ENCODE peak calls at places on chromosomes 3 and 15, in five cellular contexts. One of them, this sample, is unnamed.

GRCh38 chr15:42199126-42199525 is 9.0 kb downstream of the VPS39 start:
- DNase-seq in Karpas-422: no peak
- DNase-seq in A549: no peak
- DNase-seq in lower lobe of right lung: no peak
- DNase-seq in aorta: no peak
- DNase-seq in this sample: no peak

GRCh38 chr15:91055548-91056331 is 33.3 kb upstream of the VPS33B start:
- DNase-seq in Karpas-422: peak; percentile 82
- DNase-seq in A549: peak; percentile 95
- DNase-seq in lower lobe of right lung: no peak
- DNase-seq in aorta: no peak
- DNase-seq in this sample: peak; percentile 40

GRCh38 chr3:23740517-23741402 is 65.0 kb upstream of the UBE2E1 start:
- DNase-seq in Karpas-422: no peak
- DNase-seq in A549: peak; percentile 72
- DNase-seq in lower lobe of right lung: peak; percentile 59
- DNase-seq in aorta: no peak
- DNase-seq in this sample: peak; percentile 62

GRCh38 chr3:97138914-97139541 is 324.6 kb downstream of the EPHA6 start:
- DNase-seq in Karpas-422: peak; percentile 55
- DNase-seq in A549: no peak
- DNase-seq in lower lobe of right lung: no peak
- DNase-seq in aorta: no peak
- DNase-seq in this sample: no peak

GRCh38 chr15:31268108-31268501 is 58.5 kb upstream of the KLF13 start:
- DNase-seq in Karpas-422: no peak
- DNase-seq in A549: no peak
- DNase-seq in lower lobe of right lung: peak; percentile 71
- DNase-seq in aorta: no peak
- DNase-seq in this sample: peak; percentile 49

GRCh38 chr3:124277516-124277890 is 285.6 kb upstream of the ROPN1 start:
- DNase-seq in Karpas-422: no peak
- DNase-seq in A549: no peak
- DNase-seq in lower lobe of right lung: no peak
- DNase-seq in aorta: peak; percentile 62
- DNase-seq in this sample: no peak

GRCh38 chr3:177190701-177191100 is 6.6 kb downstream of the TBL1XR1 start:
- DNase-seq in Karpas-422: no peak
- DNase-seq in A549: no peak
- DNase-seq in lower lobe of right lung: no peak
- DNase-seq in aorta: no peak
- DNase-seq in this sample: no peak

GRCh38 chr3:95356764-95357501 is 1294.1 kb downstream of the NSUN3 start:
- DNase-seq in Karpas-422: no peak
- DNase-seq in A549: no peak
- DNase-seq in lower lobe of right lung: no peak
- DNase-seq in aorta: no peak
- DNase-seq in this sample: no peak

GRCh38 chr15:51861557-51862350 is 32.3 kb downstream of the TMOD3 start:
- DNase-seq in Karpas-422: no peak
- DNase-seq in A549: no peak
- DNase-seq in lower lobe of right lung: no peak
- DNase-seq in aorta: no peak
- DNase-seq in this sample: no peak

GRCh38 chr3:52234516-52235447 is 4.2 kb downstream of the TWF2 start:
- DNase-seq in Karpas-422: no peak
- DNase-seq in A549: no peak
- DNase-seq in lower lobe of right lung: peak; percentile 35
- DNase-seq in aorta: peak; percentile 36
- DNase-seq in this sample: no peak

GRCh38 chr3:161412117-161412516 is 40.8 kb upstream of the SPTSSB start:
- DNase-seq in Karpas-422: no peak
- DNase-seq in A549: no peak
- DNase-seq in lower lobe of right lung: no peak
- DNase-seq in aorta: no peak
- DNase-seq in this sample: no peak

DNA sequence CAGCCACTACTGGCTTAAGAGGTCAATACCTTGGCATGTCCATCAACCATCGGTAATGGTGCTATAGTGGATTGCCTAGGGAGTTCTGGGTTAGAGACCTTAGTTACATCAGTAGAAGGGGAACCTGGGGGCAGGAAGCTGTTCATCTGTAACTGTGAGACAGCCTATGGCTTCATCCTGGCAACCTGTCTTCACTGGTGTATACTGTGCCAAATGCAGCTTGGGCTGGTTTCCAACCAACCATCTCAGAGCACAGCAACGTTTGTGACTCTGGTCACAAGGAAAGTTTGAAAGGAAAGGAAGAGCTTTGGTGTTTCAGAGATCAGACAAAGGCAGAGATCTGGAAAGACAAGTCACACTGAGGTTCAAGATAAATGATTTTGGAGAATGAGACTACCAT is 93.8 kb downstream of the TJP1 start:
- DNase-seq in Karpas-422: no peak
- DNase-seq in A549: no peak
- DNase-seq in lower lobe of right lung: no peak
- DNase-seq in aorta: no peak
- DNase-seq in this sample: no peak
- H3K4me1 ChIP-seq in Karpas-422: no peaks in the 10 kb centered on the region
- H3K4me1 ChIP-seq in A549: peaks cover 33% of the 10 kb centered on the region
- H3K4me1 ChIP-seq in lower lobe of right lung: no peaks in the 10 kb centered on the region
- H3K4me1 ChIP-seq in aorta: no peaks in the 10 kb centered on the region
- H3K4me1 ChIP-seq in this sample: no peaks in the 10 kb centered on the region

GRCh38 chr3:112637700-112638099 is 3.2 kb downstream of the CCDC80 start:
- DNase-seq in Karpas-422: no peak
- DNase-seq in A549: no peak
- DNase-seq in lower lobe of right lung: no peak
- DNase-seq in aorta: no peak
- DNase-seq in this sample: no peak
- H3K4me1 ChIP-seq in Karpas-422: peaks cover 2% of the 10 kb centered on the region
- H3K4me1 ChIP-seq in A549: peaks cover 49% of the 10 kb centered on the region
- H3K4me1 ChIP-seq in lower lobe of right lung: peaks cover 19% of the 10 kb centered on the region
- H3K4me1 ChIP-seq in aorta: peaks cover 2% of the 10 kb centered on the region
- H3K4me1 ChIP-seq in this sample: peaks cover 14% of the 10 kb centered on the region

GRCh38 chr3:159861369-159861987 is 127.2 kb upstream of the IL12A start:
- DNase-seq in Karpas-422: no peak
- DNase-seq in A549: no peak
- DNase-seq in lower lobe of right lung: no peak
- DNase-seq in aorta: no peak
- DNase-seq in this sample: no peak

GRCh38 chr3:159867372-159867771 is 121.3 kb upstream of the IL12A start:
- DNase-seq in Karpas-422: no peak
- DNase-seq in A549: no peak
- DNase-seq in lower lobe of right lung: no peak
- DNase-seq in aorta: no peak
- DNase-seq in this sample: no peak

GRCh38 chr3:159870723-159871122 is 117.9 kb upstream of the IL12A start:
- DNase-seq in Karpas-422: no peak
- DNase-seq in A549: no peak
- DNase-seq in lower lobe of right lung: no peak
- DNase-seq in aorta: no peak
- DNase-seq in this sample: no peak

GRCh38 chr3:159865042-159865579 is 123.5 kb upstream of the IL12A start:
- DNase-seq in Karpas-422: no peak
- DNase-seq in A549: no peak
- DNase-seq in lower lobe of right lung: no peak
- DNase-seq in aorta: no peak
- DNase-seq in this sample: no peak

GRCh38 chr3:159866201-159866746 is 122.4 kb upstream of the IL12A start:
- DNase-seq in Karpas-422: no peak
- DNase-seq in A549: no peak
- DNase-seq in lower lobe of right lung: no peak
- DNase-seq in aorta: no peak
- DNase-seq in this sample: no peak
- H3K4me1 ChIP-seq in Karpas-422: no peaks in the 10 kb centered on the region
- H3K4me1 ChIP-seq in A549: peaks cover 34% of the 10 kb centered on the region
- H3K4me1 ChIP-seq in lower lobe of right lung: peaks cover 22% of the 10 kb centered on the region
- H3K4me1 ChIP-seq in aorta: peaks cover 2% of the 10 kb centered on the region
- H3K4me1 ChIP-seq in this sample: peaks cover 3% of the 10 kb centered on the region

GRCh38 chr3:153973722-153974121 is 147.5 kb upstream of the ARHGEF26 start:
- DNase-seq in Karpas-422: no peak
- DNase-seq in A549: no peak
- DNase-seq in lower lobe of right lung: no peak
- DNase-seq in aorta: no peak
- DNase-seq in this sample: no peak
- H3K4me1 ChIP-seq in Karpas-422: no peaks in the 10 kb centered on the region
- H3K4me1 ChIP-seq in A549: no peaks in the 10 kb centered on the region
- H3K4me1 ChIP-seq in lower lobe of right lung: no peaks in the 10 kb centered on the region
- H3K4me1 ChIP-seq in aorta: peaks cover 2% of the 10 kb centered on the region
- H3K4me1 ChIP-seq in this sample: no peaks in the 10 kb centered on the region

DNA sequence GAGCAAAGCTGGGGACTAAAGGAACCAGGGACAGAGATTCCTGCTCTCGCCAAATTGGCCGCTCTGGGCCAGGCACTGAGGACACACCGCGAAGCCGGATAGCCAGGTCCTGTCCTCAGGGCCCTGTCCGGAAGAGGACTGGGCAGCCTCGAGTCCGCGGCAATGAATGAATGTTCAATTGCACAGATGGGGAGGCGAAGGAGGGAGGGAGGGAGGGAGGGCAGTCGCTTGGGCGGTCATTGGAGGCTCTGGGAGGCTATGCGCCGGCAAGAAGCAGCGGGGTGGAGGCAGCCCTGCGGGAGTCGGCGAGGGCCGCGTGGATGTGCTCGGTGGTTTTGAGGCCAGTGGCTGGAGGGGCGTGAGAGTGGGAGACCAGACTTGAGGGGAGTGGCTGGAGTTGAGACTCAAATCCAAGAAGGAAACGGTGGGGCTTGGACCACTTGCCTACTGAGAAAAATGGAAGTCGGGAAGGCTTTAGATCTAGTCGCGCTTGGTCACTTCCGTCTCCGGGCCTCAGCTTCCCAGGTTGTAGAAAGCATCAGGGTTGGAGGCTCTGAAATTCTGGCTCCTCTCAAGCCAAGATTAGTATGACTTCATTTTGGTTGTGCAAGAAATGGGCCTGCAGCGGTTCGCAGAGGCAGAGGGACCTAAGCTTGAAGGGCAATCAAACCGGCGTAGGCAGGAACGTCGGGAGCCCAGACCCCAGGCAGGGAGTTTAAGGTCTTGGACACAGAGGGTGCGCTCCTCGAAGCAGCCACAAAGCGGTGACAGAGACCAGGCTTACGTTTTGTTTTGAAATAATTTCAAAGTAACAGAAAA is 21.1 kb upstream of the PLXND1 start:
- DNase-seq in Karpas-422: peak; percentile 93
- DNase-seq in A549: peak; percentile 78
- DNase-seq in lower lobe of right lung: peak; percentile 83
- DNase-seq in aorta: peak; percentile 87
- DNase-seq in this sample: peak; percentile 85
- H3K4me1 ChIP-seq in Karpas-422: peaks cover 11% of the 10 kb centered on the region
- H3K4me1 ChIP-seq in A549: peaks cover 46% of the 10 kb centered on the region
- H3K4me1 ChIP-seq in lower lobe of right lung: peaks cover 63% of the 10 kb centered on the region
- H3K4me1 ChIP-seq in aorta: no peaks in the 10 kb centered on the region
- H3K4me1 ChIP-seq in this sample: peaks cover 45% of the 10 kb centered on the region

GRCh38 chr3:167738037-167738436 is 2.5 kb downstream of the SERPINI1 start:
- DNase-seq in Karpas-422: no peak
- DNase-seq in A549: no peak
- DNase-seq in lower lobe of right lung: no peak
- DNase-seq in aorta: no peak
- DNase-seq in this sample: no peak
- H3K4me1 ChIP-seq in Karpas-422: peaks cover 22% of the 10 kb centered on the region
- H3K4me1 ChIP-seq in A549: peaks cover 13% of the 10 kb centered on the region
- H3K4me1 ChIP-seq in lower lobe of right lung: peaks cover 9% of the 10 kb centered on the region
- H3K4me1 ChIP-seq in aorta: no peaks in the 10 kb centered on the region
- H3K4me1 ChIP-seq in this sample: peaks cover 22% of the 10 kb centered on the region

This sample was measured in left lung.